ENCODE peak calls at places on chromosome 15, in six cellular contexts. One of them, this sample, is unnamed.

GRCh38 chr15:47333758-47334157 is 383.5 kb upstream of the SEMA6D start:
- DNase-seq in gastrocnemius medialis: no peak
- DNase-seq in GM12878: no peak
- DNase-seq in osteoblast: no peak
- DNase-seq in ovary: no peak
- DNase-seq in astrocyte: no peak
- DNase-seq in this sample: no peak

GRCh38 chr15:59668571-59668970 is 11.3 kb upstream of the GTF2A2 start:
- DNase-seq in gastrocnemius medialis: no peak
- DNase-seq in GM12878: no peak
- DNase-seq in osteoblast: no peak
- DNase-seq in ovary: no peak
- DNase-seq in astrocyte: no peak
- DNase-seq in this sample: no peak

GRCh38 chr15:60721232-60721576 is 242.3 kb upstream of the ICE2 start:
- DNase-seq in gastrocnemius medialis: no peak
- DNase-seq in GM12878: no peak
- DNase-seq in osteoblast: no peak
- DNase-seq in ovary: no peak
- DNase-seq in astrocyte: no peak
- DNase-seq in this sample: no peak

GRCh38 chr15:49047456-49047855 is 1.2 kb upstream of the SECISBP2L start:
- DNase-seq in gastrocnemius medialis: no peak
- DNase-seq in GM12878: no peak
- DNase-seq in osteoblast: no peak
- DNase-seq in ovary: no peak
- DNase-seq in astrocyte: no peak
- DNase-seq in this sample: no peak

GRCh38 chr15:34436126-34436955 is 1.3 kb downstream of the GOLGA8A start:
- DNase-seq in gastrocnemius medialis: no peak
- DNase-seq in GM12878: no peak
- DNase-seq in osteoblast: peak; percentile 82
- DNase-seq in ovary: no peak
- DNase-seq in astrocyte: peak; percentile 3
- DNase-seq in this sample: no peak

GRCh38 chr15:44340410-44340809 is 51.9 kb downstream of the GOLM2 start:
- DNase-seq in gastrocnemius medialis: no peak
- DNase-seq in GM12878: no peak
- DNase-seq in osteoblast: peak; percentile 55
- DNase-seq in ovary: no peak
- DNase-seq in astrocyte: peak; percentile 92
- DNase-seq in this sample: no peak

GRCh38 chr15:80502782-80503181 is 98.6 kb downstream of the ARNT2 start:
- DNase-seq in gastrocnemius medialis: no peak
- DNase-seq in GM12878: no peak
- DNase-seq in osteoblast: no peak
- DNase-seq in ovary: peak; percentile 44
- DNase-seq in astrocyte: no peak
- DNase-seq in this sample: no peak

GRCh38 chr15:55868707-55869106 is 124.7 kb downstream of the NEDD4 start:
- DNase-seq in gastrocnemius medialis: no peak
- DNase-seq in GM12878: no peak
- DNase-seq in osteoblast: no peak
- DNase-seq in ovary: no peak
- DNase-seq in astrocyte: peak; percentile 39
- DNase-seq in this sample: no peak

GRCh38 chr15:89616228-89616627 is 39.0 kb downstream of the KIF7 start:
- DNase-seq in gastrocnemius medialis: no peak
- DNase-seq in GM12878: no peak
- DNase-seq in osteoblast: no peak
- DNase-seq in ovary: no peak
- DNase-seq in astrocyte: no peak
- DNase-seq in this sample: no peak

GRCh38 chr15:52716536-52716935 is 37.3 kb upstream of the ATOSA start:
- DNase-seq in gastrocnemius medialis: no peak
- DNase-seq in GM12878: no peak
- DNase-seq in osteoblast: no peak
- DNase-seq in ovary: no peak
- DNase-seq in astrocyte: no peak
- DNase-seq in this sample: no peak

GRCh38 chr15:28981351-28981720 is 95.6 kb downstream of the APBA2 start:
- DNase-seq in gastrocnemius medialis: no peak
- DNase-seq in GM12878: no peak
- DNase-seq in osteoblast: no peak
- DNase-seq in ovary: no peak
- DNase-seq in astrocyte: peak; percentile 66
- DNase-seq in this sample: no peak

GRCh38 chr15:99703603-99704443 is 29.4 kb downstream of the LYSMD4 start:
- DNase-seq in gastrocnemius medialis: no peak
- DNase-seq in GM12878: no peak
- DNase-seq in osteoblast: no peak
- DNase-seq in ovary: peak; percentile 45
- DNase-seq in astrocyte: peak; percentile 87
- DNase-seq in this sample: no peak

GRCh38 chr15:40313531-40314398 is 6.0 kb upstream of the PLCB2 start:
- DNase-seq in gastrocnemius medialis: no peak
- DNase-seq in GM12878: no peak
- DNase-seq in osteoblast: peak; percentile 93
- DNase-seq in ovary: no peak
- DNase-seq in astrocyte: no peak
- DNase-seq in this sample: no peak

GRCh38 chr15:77243146-77243545 is 172.2 kb upstream of the TSPAN3 start:
- DNase-seq in gastrocnemius medialis: no peak
- DNase-seq in GM12878: no peak
- DNase-seq in osteoblast: no peak
- DNase-seq in ovary: no peak
- DNase-seq in astrocyte: no peak
- DNase-seq in this sample: no peak

GRCh38 chr15:70932397-70932796 is 39.8 kb downstream of the LRRC49 start:
- DNase-seq in gastrocnemius medialis: no peak
- DNase-seq in GM12878: peak; percentile 7
- DNase-seq in osteoblast: peak; percentile 58
- DNase-seq in ovary: no peak
- DNase-seq in astrocyte: no peak
- DNase-seq in this sample: no peak

GRCh38 chr15:58528197-58528870 is 96.5 kb downstream of the LIPC start:
- DNase-seq in gastrocnemius medialis: no peak
- DNase-seq in GM12878: no peak
- DNase-seq in osteoblast: no peak
- DNase-seq in ovary: no peak
- DNase-seq in astrocyte: peak; percentile 77
- DNase-seq in this sample: no peak

GRCh38 chr15:28896944-28897343 is 11.2 kb downstream of the APBA2 start:
- DNase-seq in gastrocnemius medialis: no peak
- DNase-seq in GM12878: no peak
- DNase-seq in osteoblast: peak; percentile 96
- DNase-seq in ovary: no peak
- DNase-seq in astrocyte: peak; percentile 96
- DNase-seq in this sample: no peak

GRCh38 chr15:98983333-98983732 is 24.3 kb downstream of the PGPEP1L start:
- DNase-seq in gastrocnemius medialis: peak; percentile 72
- DNase-seq in GM12878: no peak
- DNase-seq in osteoblast: peak; percentile 93
- DNase-seq in ovary: peak; percentile 83
- DNase-seq in astrocyte: peak; percentile 86
- DNase-seq in this sample: peak; percentile 57

GRCh38 chr15:31517711-31518110 is 191.1 kb downstream of the KLF13 start:
- DNase-seq in gastrocnemius medialis: no peak
- DNase-seq in GM12878: no peak
- DNase-seq in osteoblast: no peak
- DNase-seq in ovary: no peak
- DNase-seq in astrocyte: no peak
- DNase-seq in this sample: no peak

GRCh38 chr15:80775340-80775739 is 3.8 kb upstream of the CEMIP start:
- DNase-seq in gastrocnemius medialis: no peak
- DNase-seq in GM12878: no peak
- DNase-seq in osteoblast: peak; percentile 43
- DNase-seq in ovary: no peak
- DNase-seq in astrocyte: no peak
- DNase-seq in this sample: no peak

GRCh38 chr15:52483712-52484111 is 45.0 kb downstream of the MYO5A start:
- DNase-seq in gastrocnemius medialis: no peak
- DNase-seq in GM12878: no peak
- DNase-seq in osteoblast: peak; percentile 84
- DNase-seq in ovary: no peak
- DNase-seq in astrocyte: peak; percentile 73
- DNase-seq in this sample: no peak

GRCh38 chr15:69367231-69367630 is 46.9 kb upstream of the KIF23 start:
- DNase-seq in gastrocnemius medialis: no peak
- DNase-seq in GM12878: no peak
- DNase-seq in osteoblast: no peak
- DNase-seq in ovary: no peak
- DNase-seq in astrocyte: no peak
- DNase-seq in this sample: no peak
- H3K27me3 ChIP-seq in gastrocnemius medialis: no peaks in the 10 kb centered on the region
- H3K27me3 ChIP-seq in GM12878: no peaks in the 10 kb centered on the region
- H3K27me3 ChIP-seq in osteoblast: no peaks in the 10 kb centered on the region
- H3K27me3 ChIP-seq in ovary: no peaks in the 10 kb centered on the region
- H3K27me3 ChIP-seq in astrocyte: no peaks in the 10 kb centered on the region
- H3K27me3 ChIP-seq in this sample: no peaks in the 10 kb centered on the region

DNA sequence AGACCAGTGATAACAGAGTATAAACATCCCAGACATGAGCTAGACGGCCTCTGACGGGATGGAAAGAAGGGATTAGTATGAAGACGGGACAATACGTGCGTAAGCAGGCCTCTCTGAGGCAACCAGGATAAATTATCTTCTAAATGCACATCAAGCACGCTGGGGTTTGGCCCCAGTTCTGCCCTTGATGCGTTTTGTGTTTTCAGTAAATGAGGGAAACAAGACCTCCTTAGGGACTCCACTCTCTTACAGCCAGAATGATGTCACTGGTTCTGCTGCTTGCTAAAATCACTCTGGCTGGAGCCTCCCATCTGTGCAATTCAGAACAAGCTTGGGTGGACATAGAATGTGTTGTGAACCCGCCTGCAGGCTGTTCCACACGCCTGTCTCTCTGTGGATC is 156.0 kb upstream of the MCTP2 start:
- DNase-seq in gastrocnemius medialis: peak; percentile 40
- DNase-seq in GM12878: no peak
- DNase-seq in osteoblast: no peak
- DNase-seq in ovary: peak; percentile 90
- DNase-seq in astrocyte: peak; percentile 30
- DNase-seq in this sample: no peak
- H3K27me3 ChIP-seq in gastrocnemius medialis: peaks cover 7% of the 10 kb centered on the region
- H3K27me3 ChIP-seq in GM12878: no peaks in the 10 kb centered on the region
- H3K27me3 ChIP-seq in osteoblast: no peaks in the 10 kb centered on the region
- H3K27me3 ChIP-seq in ovary: no peaks in the 10 kb centered on the region
- H3K27me3 ChIP-seq in astrocyte: no peaks in the 10 kb centered on the region
- H3K27me3 ChIP-seq in this sample: no peaks in the 10 kb centered on the region

GRCh38 chr15:85852969-85853368 is 58.2 kb upstream of the KLHL25 start:
- DNase-seq in gastrocnemius medialis: no peak
- DNase-seq in GM12878: no peak
- DNase-seq in osteoblast: peak; percentile 13
- DNase-seq in ovary: no peak
- DNase-seq in astrocyte: no peak
- DNase-seq in this sample: no peak
- H3K27me3 ChIP-seq in gastrocnemius medialis: no peaks in the 10 kb centered on the region
- H3K27me3 ChIP-seq in GM12878: no peaks in the 10 kb centered on the region
- H3K27me3 ChIP-seq in osteoblast: peaks cover 13% of the 10 kb centered on the region
- H3K27me3 ChIP-seq in ovary: no peaks in the 10 kb centered on the region
- H3K27me3 ChIP-seq in astrocyte: peaks cover 2% of the 10 kb centered on the region
- H3K27me3 ChIP-seq in this sample: no peaks in the 10 kb centered on the region

DNA sequence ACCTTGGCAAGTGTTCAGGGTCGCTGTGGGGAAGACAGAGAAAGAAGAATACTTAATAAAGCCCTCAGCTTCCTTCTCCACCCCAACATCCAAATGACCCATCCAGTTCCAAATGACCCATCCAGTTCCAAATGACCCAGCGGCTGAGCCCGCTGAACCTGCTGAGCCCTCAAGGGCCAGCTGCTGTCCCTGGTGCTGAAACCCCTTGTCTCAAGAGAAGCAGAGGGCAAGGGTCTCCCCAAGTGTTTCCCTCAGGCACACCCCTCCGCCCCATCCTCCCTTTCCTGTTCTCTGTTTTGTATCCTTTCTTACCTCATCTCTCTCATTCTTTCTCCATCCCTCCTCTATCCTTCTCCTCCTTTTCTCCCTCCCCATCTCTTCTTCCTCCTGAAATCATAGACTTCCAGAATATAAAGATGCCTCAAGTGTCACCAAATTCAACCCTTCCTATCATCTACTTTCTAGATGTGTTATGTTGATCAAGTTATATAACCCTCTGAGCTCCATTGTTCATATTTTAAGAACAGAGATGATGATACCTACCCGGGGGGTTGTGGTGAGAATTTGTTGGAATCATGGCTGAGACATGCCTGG is 29.0 kb downstream of the CCDC33 start:
- DNase-seq in gastrocnemius medialis: no peak
- DNase-seq in GM12878: no peak
- DNase-seq in osteoblast: peak; percentile 81
- DNase-seq in ovary: no peak
- DNase-seq in astrocyte: peak; percentile 10
- DNase-seq in this sample: no peak
- H3K27me3 ChIP-seq in gastrocnemius medialis: peaks cover 4% of the 10 kb centered on the region
- H3K27me3 ChIP-seq in GM12878: peaks cover 2% of the 10 kb centered on the region
- H3K27me3 ChIP-seq in osteoblast: peaks cover 33% of the 10 kb centered on the region
- H3K27me3 ChIP-seq in ovary: no peaks in the 10 kb centered on the region
- H3K27me3 ChIP-seq in astrocyte: peaks cover 31% of the 10 kb centered on the region
- H3K27me3 ChIP-seq in this sample: no peaks in the 10 kb centered on the region

DNA sequence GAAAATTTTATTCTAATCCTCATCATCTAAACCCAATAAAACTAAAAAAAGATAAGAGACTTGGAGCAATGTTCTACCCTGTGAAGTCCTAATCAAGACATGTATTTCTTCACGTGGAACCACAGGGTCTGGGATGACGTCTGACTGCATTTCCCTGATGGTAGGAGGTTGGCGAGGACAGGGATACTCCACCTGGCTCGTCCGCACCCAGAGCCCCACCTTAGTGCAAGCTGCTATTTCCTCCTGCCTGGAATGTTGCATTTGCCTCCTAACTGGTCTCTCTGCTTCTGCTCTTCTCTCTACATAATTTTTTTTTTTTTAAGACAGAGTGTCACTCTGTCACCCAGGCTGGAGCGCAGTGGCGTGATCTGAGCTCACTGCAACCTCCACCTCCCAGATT is 57.7 kb upstream of the RASGRP1 start:
- DNase-seq in gastrocnemius medialis: no peak
- DNase-seq in GM12878: no peak
- DNase-seq in osteoblast: no peak
- DNase-seq in ovary: no peak
- DNase-seq in astrocyte: no peak
- DNase-seq in this sample: no peak
- H3K27me3 ChIP-seq in gastrocnemius medialis: no peaks in the 10 kb centered on the region
- H3K27me3 ChIP-seq in GM12878: no peaks in the 10 kb centered on the region
- H3K27me3 ChIP-seq in osteoblast: peaks cover 56% of the 10 kb centered on the region
- H3K27me3 ChIP-seq in ovary: no peaks in the 10 kb centered on the region
- H3K27me3 ChIP-seq in astrocyte: peaks cover 24% of the 10 kb centered on the region
- H3K27me3 ChIP-seq in this sample: no peaks in the 10 kb centered on the region

DNA sequence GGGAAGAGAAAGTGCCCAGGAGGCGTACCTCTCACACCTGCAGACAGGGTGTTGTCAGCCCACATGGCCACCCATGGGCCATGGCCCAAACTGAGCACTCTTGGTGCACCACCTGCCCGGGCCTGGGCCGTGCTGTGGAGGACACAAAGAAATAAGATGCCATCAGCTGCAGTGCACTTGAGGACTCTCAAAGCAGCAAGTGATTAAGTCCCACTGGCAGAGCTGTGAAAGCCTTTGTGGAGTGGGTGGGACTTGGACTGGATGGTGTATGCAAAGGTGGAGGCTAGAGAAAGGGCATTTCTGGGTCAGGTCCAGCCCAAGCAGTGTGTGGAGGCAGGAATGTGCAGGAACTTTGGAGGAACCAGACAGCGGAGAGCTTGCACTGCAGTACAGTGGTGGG is 122.3 kb downstream of the MEGF11 start:
- DNase-seq in gastrocnemius medialis: no peak
- DNase-seq in GM12878: no peak
- DNase-seq in osteoblast: no peak
- DNase-seq in ovary: no peak
- DNase-seq in astrocyte: no peak
- DNase-seq in this sample: no peak
- H3K27me3 ChIP-seq in gastrocnemius medialis: no peaks in the 10 kb centered on the region
- H3K27me3 ChIP-seq in GM12878: no peaks in the 10 kb centered on the region
- H3K27me3 ChIP-seq in osteoblast: peaks cover 55% of the 10 kb centered on the region
- H3K27me3 ChIP-seq in ovary: no peaks in the 10 kb centered on the region
- H3K27me3 ChIP-seq in astrocyte: peaks cover 46% of the 10 kb centered on the region
- H3K27me3 ChIP-seq in this sample: no peaks in the 10 kb centered on the region